ENCODE peak calls at places on chromosome 13, in six cellular contexts. A is epithelial cell of esophagus, M is fibroblast of lung, Q is right atrium auricular region, O is nephron progenitor cell, T is astrocyte of the spinal cord. L is an unnamed sample.

GRCh38 chr13:46211521-46212351 is at the start of gene LRRC63:
- DNase-seq in Q (peak; percentile 70), A (peak; percentile 46), T (peak; percentile 44), O (peak; percentile 86), M (peak; percentile 30), L (peak; percentile 25)

GRCh38 chr13:76836311-76836710 is 49.9 kb downstream of the KCTD12 start:
- DNase-seq in O (no peak), M (peak; percentile 76), Q (no peak), A (no peak), T (peak; percentile 48), L (no peak)

GRCh38 chr13:24737042-24737441 is 26.9 kb upstream of the RNF17 start:
- DNase-seq in T (no peak), Q (no peak), A (no peak), M (no peak), O (no peak), L (no peak)

GRCh38 chr13:83881917-83882625 is at the start of gene SLITRK1:
- DNase-seq in T (peak; percentile 75), Q (no peak), A (peak; percentile 71), O (peak; percentile 98), M (peak; percentile 53), L (peak; percentile 68)

GRCh38 chr13:32877491-32877890 is 138.7 kb upstream of the KL start:
- DNase-seq in M (no peak), T (no peak), A (no peak), O (no peak), Q (no peak), L (no peak)

GRCh38 chr13:48110930-48111721 is 16.2 kb upstream of the MED4 start:
- DNase-seq in A (no peak), T (peak; percentile 35), Q (peak; percentile 65), O (no peak), M (peak; percentile 3), L (no peak)

GRCh38 chr13:97600438-97601080 is 166.6 kb downstream of the RAP2A start:
- DNase-seq in T (peak; percentile 66), M (peak; percentile 86), Q (no peak), A (peak; percentile 86), O (no peak), L (peak; percentile 18)

GRCh38 chr13:74197686-74198085 is 63.5 kb upstream of the KLF12 start:
- DNase-seq in O (no peak), A (no peak), M (no peak), T (no peak), Q (no peak), L (no peak)

GRCh38 chr13:75364131-75364713 is 117.7 kb downstream of the TBC1D4 start:
- DNase-seq in M (no peak), T (no peak), A (peak; percentile 84), O (no peak), Q (no peak), L (no peak)

GRCh38 chr13:94704347-94705080 is 7.8 kb downstream of the SOX21 start:
- DNase-seq in A (no peak), M (no peak), O (peak; percentile 32), Q (no peak), T (no peak), L (no peak)

GRCh38 chr13:113112893-113113845 is 7.6 kb downstream of the F7 start:
- DNase-seq in A (no peak), Q (no peak), O (no peak), T (no peak), M (no peak), L (no peak)

GRCh38 chr13:36163809-36164308 is 32.7 kb upstream of the DCLK1 start:
- DNase-seq in O (peak; percentile 10), Q (peak; percentile 73), A (peak; percentile 38), T (peak; percentile 99), M (peak; percentile 97), L (peak; percentile 15)

GRCh38 chr13:27770809-27771208 is 21.5 kb upstream of the GSX1 start:
- DNase-seq in M (peak; percentile 11), A (peak; percentile 81), O (no peak), Q (no peak), T (no peak), L (peak; percentile 32)

DNA sequence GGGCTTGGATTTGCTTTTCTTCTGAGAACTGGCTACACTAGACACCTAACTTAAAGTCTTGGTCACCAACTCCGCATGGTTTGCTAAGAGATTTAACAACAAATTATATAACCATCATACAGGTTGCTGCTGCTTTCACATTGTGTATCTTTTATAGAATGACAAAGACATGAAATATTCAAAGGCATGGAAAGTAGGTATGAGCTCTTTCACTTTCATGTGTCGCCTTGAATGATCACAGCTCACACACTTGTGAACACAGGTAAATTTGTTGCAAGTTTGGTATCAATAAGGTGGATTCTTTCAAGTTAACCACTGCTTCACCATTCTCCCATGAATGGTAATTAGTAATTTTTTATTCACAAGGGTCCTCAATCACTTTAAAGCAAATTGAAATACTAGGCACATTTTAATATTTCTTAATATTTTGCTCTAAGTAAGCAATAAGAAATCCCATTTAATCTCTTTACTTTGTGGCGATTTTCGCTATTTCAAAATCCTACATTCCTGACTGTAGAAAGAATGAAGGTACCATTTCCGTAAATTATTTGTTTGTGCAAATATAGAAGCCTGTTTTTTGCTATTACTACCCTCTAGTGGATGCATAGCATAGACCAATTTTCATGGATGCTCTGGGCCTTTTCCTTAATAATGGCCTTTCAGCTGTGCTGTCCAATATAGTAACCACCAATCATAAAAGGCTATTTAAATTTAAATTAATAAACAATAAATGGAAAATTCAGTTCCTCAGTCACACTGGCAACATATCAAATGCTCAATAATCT is 45.5 kb upstream of the FREM2 start:
- DNase-seq in M (no peak), T (no peak), Q (no peak), A (no peak), O (no peak), L (no peak)
- TF ChIP-seq CTCF in M (peak; percentile 52), T (peak; percentile 31), Q (no peak), A (peak; percentile 36), O (peak; percentile 12), L (peak; percentile 60)

DNA sequence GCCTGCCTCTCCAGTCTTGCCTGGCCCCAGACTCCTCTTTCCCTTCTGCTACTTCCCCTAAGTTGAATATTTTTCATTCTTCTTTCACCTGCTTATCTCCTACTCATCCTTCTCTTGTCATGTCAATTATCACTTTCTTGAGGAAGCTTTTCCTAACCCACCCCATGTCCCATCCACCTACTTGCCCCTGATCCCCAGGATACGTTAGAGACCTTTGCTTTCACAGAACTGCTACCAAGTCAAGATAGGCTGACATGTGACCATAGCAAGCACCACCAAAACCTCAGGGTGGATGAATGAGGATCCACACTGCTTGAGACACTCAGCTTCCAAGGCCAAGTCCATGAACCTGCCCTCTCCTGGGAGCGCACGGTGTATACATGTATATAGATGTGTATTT is 131.5 kb downstream of the DNAJC15 start:
- DNase-seq in A (no peak), M (no peak), O (no peak), T (no peak), Q (no peak), L (no peak)
- TF ChIP-seq CTCF in A (no peak), M (no peak), O (no peak), T (no peak), Q (no peak), L (no peak)

GRCh38 chr13:41905600-41906254 is 55.2 kb downstream of the VWA8 start:
- DNase-seq in O (no peak), A (peak; percentile 68), M (peak; percentile 68), Q (no peak), T (peak; percentile 48), L (peak; percentile 51)
- TF ChIP-seq CTCF in O (peak; percentile 43), A (peak; percentile 76), M (peak; percentile 60), Q (peak; percentile 55), T (peak; percentile 62), L (peak; percentile 78)

DNA sequence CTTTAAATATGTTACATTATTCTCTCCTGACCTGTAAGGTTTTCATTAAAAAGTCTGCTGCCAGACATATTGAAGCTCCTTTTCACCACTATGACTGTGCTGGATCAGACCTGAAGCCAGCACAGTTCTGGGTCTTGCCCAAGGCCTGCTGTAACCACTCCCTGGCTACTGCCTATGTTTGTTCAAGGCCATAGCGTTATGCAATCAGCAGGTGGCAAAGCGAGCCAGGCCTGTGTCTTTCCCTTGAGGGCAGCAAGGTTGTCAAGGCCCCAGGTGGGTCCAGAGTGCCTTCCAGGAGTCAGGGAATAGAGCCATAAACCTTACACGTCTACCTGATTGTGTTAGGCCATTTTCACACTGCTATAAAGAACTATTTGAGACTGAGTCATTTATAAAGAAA is 496.8 kb upstream of the PCDH9 start:
- DNase-seq in T (no peak), A (peak; percentile 45), O (no peak), M (no peak), Q (no peak), L (no peak)
- TF ChIP-seq CTCF in T (no peak), A (no peak), O (no peak), M (no peak), Q (no peak), L (no peak)

DNA sequence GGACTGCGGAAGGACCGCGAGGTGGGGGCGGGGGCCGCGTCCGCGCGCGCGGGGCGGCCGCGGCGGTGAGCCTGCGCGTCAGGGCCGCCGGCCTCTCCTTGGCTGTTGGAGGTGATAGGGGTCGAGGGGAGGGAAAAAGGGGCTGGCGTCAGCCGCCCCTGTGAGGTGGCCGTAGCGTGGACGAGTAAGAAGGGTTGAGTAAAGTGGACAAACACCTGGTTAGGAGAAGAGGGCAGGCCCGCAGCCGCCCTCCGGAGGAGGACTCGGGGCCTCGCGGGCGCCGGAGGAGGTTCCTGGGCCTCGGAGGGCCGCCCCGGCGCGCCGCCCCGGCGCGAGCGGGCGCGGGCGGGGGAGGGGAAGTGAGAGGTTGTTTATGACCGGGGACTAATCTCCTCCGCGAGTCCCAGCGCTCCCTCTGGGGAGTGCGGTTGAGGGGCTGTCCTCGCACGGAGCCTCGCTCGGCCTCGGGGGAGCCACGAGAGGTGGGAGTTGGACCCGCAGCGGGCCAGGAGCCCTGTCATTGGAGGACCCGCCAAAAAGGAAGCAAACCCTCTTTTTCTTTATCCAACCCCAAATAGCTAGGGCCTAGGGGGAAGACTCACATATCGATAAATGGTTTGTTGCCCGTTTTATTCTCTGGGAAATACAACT is 597 bp upstream of the INTS6 start:
- DNase-seq in T (no peak), Q (peak; percentile 77), A (no peak), O (peak; percentile 84), M (no peak), L (no peak)
- TF ChIP-seq CTCF in T (no peak), Q (no peak), A (no peak), O (no peak), M (no peak), L (no peak)

GRCh38 chr13:62357887-62358645 is 942.4 kb upstream of the PCDH20 start:
- DNase-seq in A (peak; percentile 67), M (peak; percentile 80), O (peak; percentile 47), Q (no peak), T (peak; percentile 54), L (no peak)
- TF ChIP-seq CTCF in A (peak; percentile 71), M (peak; percentile 78), O (peak; percentile 68), Q (no peak), T (peak; percentile 65), L (no peak)